ENCODE peak calls at places on chromosomes 3 and 15, in ten cellular contexts. S is AG09319; G is coronary artery; D is PC-3; K is ascending aorta; Y is endothelial cell; V is B cell; T is CD8-positive, alpha-beta T cell; F is colonic mucosa; P is cardiac muscle cell. O is an unnamed sample.

GRCh38 chr15:72599855-72600464 is 54.5 kb upstream of the GOLGA6B start:
- DNase-seq in S (peak; percentile 18), G (no peak), D (peak; percentile 67), K (no peak), Y (peak; percentile 62), V (no peak), T (peak; percentile 5), F (peak; percentile 36), P (peak; percentile 65), O (peak; percentile 42)

GRCh38 chr3:161171113-161171512 is 50.0 kb upstream of the NMD3 start:
- DNase-seq in S (peak; percentile 48), G (peak; percentile 77), D (peak; percentile 71), K (peak; percentile 80), Y (no peak), V (no peak), T (no peak), F (peak; percentile 19), P (no peak), O (peak; percentile 25)

GRCh38 chr15:23069496-23070166 is 30.3 kb upstream of the TUBGCP5 start:
- DNase-seq in S (no peak), G (no peak), D (peak; percentile 42), K (no peak), Y (peak; percentile 14), V (no peak), T (no peak), F (no peak), P (no peak), O (peak; percentile 36)

GRCh38 chr3:37997321-37997720 is 6.7 kb downstream of the VILL start:
- DNase-seq in S (no peak), G (no peak), D (no peak), K (no peak), Y (no peak), V (no peak), T (no peak), F (no peak), P (no peak), O (no peak)

GRCh38 chr3:76083992-76084391 is 298.6 kb upstream of the ZNF717 start:
- DNase-seq in S (no peak), G (no peak), D (no peak), K (no peak), Y (no peak), V (no peak), T (no peak), F (no peak), P (no peak), O (no peak)

GRCh38 chr3:126848991-126849390 is 133.9 kb upstream of the PLXNA1 start:
- DNase-seq in S (no peak), G (peak; percentile 31), D (no peak), K (peak; percentile 30), Y (no peak), V (no peak), T (no peak), F (no peak), P (no peak), O (no peak)

GRCh38 chr15:28005004-28005527 is 94.0 kb downstream of the OCA2 start:
- DNase-seq in S (no peak), G (no peak), D (no peak), K (no peak), Y (no peak), V (no peak), T (no peak), F (peak; percentile 9), P (no peak), O (no peak)

GRCh38 chr3:108296239-108296638 is at the start of gene HHLA2:
- DNase-seq in S (no peak), G (no peak), D (peak; percentile 54), K (no peak), Y (no peak), V (no peak), T (no peak), F (peak; percentile 56), P (no peak), O (no peak)

GRCh38 chr15:51861557-51862350 is 32.3 kb downstream of the TMOD3 start:
- DNase-seq in S (no peak), G (no peak), D (peak; percentile 20), K (no peak), Y (no peak), V (no peak), T (peak; percentile 46), F (no peak), P (no peak), O (no peak)

GRCh38 chr3:70647823-70648222 is 335.4 kb upstream of the MDFIC2 start:
- DNase-seq in S (no peak), G (no peak), D (no peak), K (no peak), Y (no peak), V (no peak), T (no peak), F (no peak), P (no peak), O (no peak)

GRCh38 chr3:45795882-45796765 is at the start of gene SLC6A20:
- DNase-seq in S (no peak), G (peak; percentile 38), D (no peak), K (no peak), Y (no peak), V (no peak), T (no peak), F (peak; percentile 65), P (peak; percentile 16), O (peak; percentile 20)

GRCh38 chr3:120396469-120396868 is 47.3 kb upstream of the LRRC58 start:
- DNase-seq in S (no peak), G (no peak), D (no peak), K (no peak), Y (no peak), V (no peak), T (no peak), F (no peak), P (no peak), O (no peak)

GRCh38 chr3:32203854-32204253 is 34.6 kb upstream of the CMTM8 start:
- DNase-seq in S (no peak), G (no peak), D (peak; percentile 57), K (no peak), Y (no peak), V (no peak), T (no peak), F (no peak), P (no peak), O (no peak)

GRCh38 chr15:85024509-85025336 is 43.1 kb downstream of the PDE8A start:
- DNase-seq in S (no peak), G (no peak), D (peak; percentile 77), K (no peak), Y (no peak), V (no peak), T (no peak), F (no peak), P (no peak), O (no peak)

GRCh38 chr15:55494927-55495326 is 13.1 kb downstream of the DNAAF4 start:
- DNase-seq in S (no peak), G (no peak), D (no peak), K (no peak), Y (no peak), V (no peak), T (no peak), F (no peak), P (no peak), O (no peak)

GRCh38 chr3:131223373-131224289 is 157.9 kb upstream of the NUDT16 start:
- DNase-seq in S (no peak), G (no peak), D (peak; percentile 31), K (no peak), Y (no peak), V (no peak), T (no peak), F (no peak), P (no peak), O (no peak)

DNA sequence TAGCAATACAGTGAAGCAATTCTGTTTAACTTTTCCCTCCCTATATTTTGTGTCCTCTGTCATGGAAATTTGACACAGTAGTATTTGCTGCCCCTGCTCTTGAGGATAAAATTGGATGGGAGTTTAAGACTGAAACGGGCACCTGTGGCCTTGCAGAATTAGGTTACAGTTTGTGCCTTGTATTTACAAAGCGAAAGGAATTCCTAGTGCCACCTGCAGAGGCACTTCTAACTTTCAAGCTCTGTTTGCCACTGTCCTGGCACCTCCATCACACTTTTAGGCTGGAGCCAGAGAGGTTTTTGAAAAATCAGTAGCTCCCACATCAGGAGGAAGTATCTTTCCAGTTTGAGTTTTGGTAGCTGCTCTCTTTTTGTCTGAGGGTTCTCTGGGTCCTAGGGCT is 39.5 kb downstream of the CD86 start:
- DNase-seq in S (no peak), G (no peak), D (no peak), K (no peak), Y (no peak), V (no peak), T (no peak), F (no peak), P (no peak), O (no peak)
- TF ChIP-seq CTCF in S (no peak), G (no peak), D (no peak), K (no peak), Y (no peak), V (no peak), T (no peak), F (no peak), P (no peak), O (no peak)

DNA sequence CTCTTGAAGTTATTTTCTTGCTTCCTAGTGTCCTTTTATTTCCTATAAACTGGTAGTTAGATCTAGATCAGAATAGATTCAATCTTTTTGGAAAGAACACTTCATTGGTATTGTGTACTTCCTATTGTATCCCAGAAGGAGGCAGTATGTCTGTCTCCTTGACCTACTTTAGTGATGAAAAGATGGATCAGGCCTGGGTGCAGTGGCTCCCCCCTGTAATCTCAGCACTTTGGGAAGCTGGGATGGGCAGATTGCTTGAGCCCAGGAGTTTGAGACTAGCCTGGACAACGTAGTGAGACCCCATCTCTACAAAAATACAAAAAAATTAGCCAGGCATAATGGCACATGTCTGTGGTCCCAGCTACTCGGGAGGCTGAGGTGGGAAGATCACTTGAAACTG is 12.0 kb downstream of the BSN start:
- DNase-seq in S (no peak), G (no peak), D (peak; percentile 27), K (no peak), Y (no peak), V (no peak), T (no peak), F (no peak), P (no peak), O (no peak)
- TF ChIP-seq CTCF in S (peak; percentile 16), G (no peak), D (peak; percentile 67), K (no peak), Y (no peak), V (no peak), T (no peak), F (no peak), P (peak; percentile 34), O (no peak)

GRCh38 chr3:94303897-94304296 is 241.0 kb downstream of the NSUN3 start:
- DNase-seq in S (no peak), G (no peak), D (peak; percentile 38), K (no peak), Y (no peak), V (no peak), T (no peak), F (no peak), P (peak; percentile 24), O (peak; percentile 33)
- TF ChIP-seq CTCF in S (no peak), G (no peak), D (peak; percentile 60), K (peak; percentile 18), Y (no peak), V (no peak), T (no peak), F (no peak), P (no peak), O (no peak)

DNA sequence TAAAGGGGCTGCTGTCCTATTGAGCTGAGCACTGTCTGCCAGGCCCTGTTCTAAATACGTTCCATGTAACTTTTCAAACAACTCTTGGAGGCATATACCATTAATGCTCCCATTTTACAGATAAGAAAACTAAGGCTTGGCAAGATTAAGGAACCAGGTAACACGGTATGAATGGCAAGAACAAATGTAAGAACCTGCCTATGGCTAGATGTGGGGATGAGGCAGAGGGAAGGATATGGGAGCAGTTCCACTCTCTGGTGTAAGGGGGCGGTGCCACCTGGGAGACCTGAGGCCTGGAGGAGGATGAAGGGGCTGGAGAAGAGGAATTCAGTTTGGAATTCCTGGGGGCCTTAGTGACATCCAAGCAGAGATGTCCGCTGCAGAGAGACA is 3.8 kb upstream of the LMAN1L start:
- DNase-seq in S (no peak), G (no peak), D (no peak), K (no peak), Y (no peak), V (no peak), T (no peak), F (no peak), P (no peak), O (no peak)
- TF ChIP-seq CTCF in S (no peak), G (no peak), D (peak; percentile 31), K (no peak), Y (no peak), V (no peak), T (no peak), F (no peak), P (no peak), O (no peak)